ENCODE peak calls at places on chromosomes 7 and 10, in six cellular contexts. U is IMR-90, P is neuronal stem cell, N is mesenchymal stem cell, D is H1, I is trophoblast cell. A is an unnamed sample.

GRCh38 chr7:108425876-108426275 is 30.4 kb downstream of the NRCAM start:
- DNase-seq in P (no peak), N (no peak), D (no peak), I (no peak), U (no peak), A (no peak)

GRCh38 chr7:42940985-42941847 is 9.0 kb downstream of the MRPL32 start:
- DNase-seq in D (peak; percentile 92), N (peak; percentile 72), I (peak; percentile 77), U (peak; percentile 66), P (peak; percentile 77), A (peak; percentile 84)

GRCh38 chr10:42940487-42941157 is 136.2 kb upstream of the RET start:
- DNase-seq in N (no peak), D (peak; percentile 29), P (no peak), I (no peak), U (no peak), A (peak; percentile 24)

GRCh38 chr10:74760042-74760979 is 66.1 kb upstream of the KAT6B start:
- DNase-seq in D (no peak), I (no peak), U (no peak), N (no peak), P (no peak), A (no peak)

GRCh38 chr7:28686418-28686800 is 271.7 kb downstream of the TRIL start:
- DNase-seq in D (peak; percentile 51), N (peak; percentile 85), U (peak; percentile 79), P (peak; percentile 69), I (peak; percentile 38), A (peak; percentile 66)

GRCh38 chr10:95675403-95676116 is 18.2 kb downstream of the TCTN3 start:
- DNase-seq in D (no peak), N (no peak), U (no peak), P (no peak), I (no peak), A (no peak)

GRCh38 chr7:4776160-4776623 is 769 bp downstream of the AP5Z1 start:
- DNase-seq in P (no peak), N (no peak), D (no peak), U (no peak), I (no peak), A (no peak)

GRCh38 chr10:109956454-109957091 is 33.3 kb upstream of the XPNPEP1 start:
- DNase-seq in D (no peak), U (peak; percentile 52), I (peak; percentile 44), P (no peak), N (peak; percentile 53), A (peak; percentile 53)

GRCh38 chr10:106935978-106936451 is 228.5 kb downstream of the SORCS1 start:
- DNase-seq in U (no peak), I (no peak), N (no peak), D (no peak), P (no peak), A (no peak)

GRCh38 chr10:94677691-94678090 is 5.8 kb upstream of the CYP2C18 start:
- DNase-seq in D (no peak), I (no peak), N (no peak), P (no peak), U (no peak), A (peak; percentile 56)

GRCh38 chr10:95360122-95360715 is 69.4 kb upstream of the PDLIM1 start:
- DNase-seq in N (peak; percentile 56), P (no peak), U (peak; percentile 34), D (no peak), I (no peak), A (no peak)

GRCh38 chr7:1700536-1701333 is 30.7 kb downstream of the ELFN1 start:
- DNase-seq in U (no peak), N (no peak), D (peak; percentile 29), P (no peak), I (no peak), A (peak; percentile 21)

GRCh38 chr10:98414932-98415709 is at the start of gene PYROXD2:
- DNase-seq in I (peak; percentile 74), N (peak; percentile 90), P (peak; percentile 42), D (peak; percentile 81), U (peak; percentile 88), A (peak; percentile 94)

GRCh38 chr10:63987212-63987611 is 466.0 kb downstream of the REEP3 start:
- DNase-seq in D (no peak), U (no peak), N (no peak), P (no peak), I (no peak), A (no peak)
- H3K9me3 ChIP-seq in D (peaks cover 30% of the 10 kb centered on the region), U (peaks cover 2% of the 10 kb centered on the region), N (peaks cover 12% of the 10 kb centered on the region), P (no peaks in the 10 kb centered on the region), I (peaks cover 16% of the 10 kb centered on the region), A (peaks cover 30% of the 10 kb centered on the region)

GRCh38 chr10:48802611-48803046 is 118.0 kb downstream of the WDFY4 start:
- DNase-seq in D (no peak), U (no peak), N (no peak), I (no peak), P (no peak), A (no peak)

GRCh38 chr10:48805411-48805810 is 120.7 kb downstream of the WDFY4 start:
- DNase-seq in U (no peak), P (no peak), N (no peak), I (no peak), D (no peak), A (no peak)

GRCh38 chr10:48804740-48805182 is 120.1 kb downstream of the WDFY4 start:
- DNase-seq in P (no peak), I (no peak), U (no peak), D (no peak), N (peak; percentile 25), A (no peak)

GRCh38 chr10:48805848-48806247 is 121.2 kb downstream of the WDFY4 start:
- DNase-seq in U (no peak), N (no peak), I (no peak), D (no peak), P (no peak), A (no peak)

DNA sequence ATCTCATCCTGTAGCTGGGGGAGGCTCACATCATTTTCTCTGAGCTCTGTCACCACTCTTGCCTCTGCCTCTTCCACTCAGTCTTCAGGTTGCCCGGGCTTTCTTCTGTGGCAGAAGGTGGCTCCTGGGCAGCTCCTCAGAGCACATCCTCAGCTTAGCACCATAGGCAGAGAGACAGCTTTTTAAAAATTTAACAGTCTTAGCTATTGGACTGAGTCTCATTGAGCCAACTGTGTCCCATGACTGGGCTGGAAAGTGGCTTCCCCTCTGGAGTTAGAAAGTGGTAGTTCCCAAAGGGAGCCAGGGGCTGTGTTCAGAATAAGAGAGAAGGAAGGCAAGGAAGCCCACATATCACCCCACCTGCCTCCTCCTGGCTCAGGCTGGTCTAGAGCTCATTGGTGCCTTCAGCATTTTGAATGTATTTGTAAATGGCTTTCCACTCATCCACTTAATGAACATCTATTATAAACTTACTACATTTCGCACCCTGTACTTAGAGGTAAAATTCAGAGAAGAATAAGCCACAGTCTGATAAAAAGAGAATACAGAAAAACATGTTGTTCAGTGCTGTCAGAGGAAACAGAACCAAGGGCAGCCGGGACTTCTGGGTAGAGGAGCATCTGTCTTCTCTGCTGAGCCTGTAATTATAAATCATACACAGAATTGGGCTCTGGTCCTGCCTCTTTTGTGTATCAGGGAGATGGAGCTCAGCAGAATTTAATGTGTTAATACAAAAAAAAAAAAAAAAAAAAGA is 119.3 kb downstream of the WDFY4 start:
- DNase-seq in N (no peak), I (no peak), P (no peak), D (no peak), U (no peak), A (no peak)
- H4K8ac ChIP-seq in N (no peak overlapping the region), I (no peak overlapping the region), P (no peak overlapping the region), D (no peak overlapping the region), U (no peak overlapping the region), A (no peak overlapping the region)

DNA sequence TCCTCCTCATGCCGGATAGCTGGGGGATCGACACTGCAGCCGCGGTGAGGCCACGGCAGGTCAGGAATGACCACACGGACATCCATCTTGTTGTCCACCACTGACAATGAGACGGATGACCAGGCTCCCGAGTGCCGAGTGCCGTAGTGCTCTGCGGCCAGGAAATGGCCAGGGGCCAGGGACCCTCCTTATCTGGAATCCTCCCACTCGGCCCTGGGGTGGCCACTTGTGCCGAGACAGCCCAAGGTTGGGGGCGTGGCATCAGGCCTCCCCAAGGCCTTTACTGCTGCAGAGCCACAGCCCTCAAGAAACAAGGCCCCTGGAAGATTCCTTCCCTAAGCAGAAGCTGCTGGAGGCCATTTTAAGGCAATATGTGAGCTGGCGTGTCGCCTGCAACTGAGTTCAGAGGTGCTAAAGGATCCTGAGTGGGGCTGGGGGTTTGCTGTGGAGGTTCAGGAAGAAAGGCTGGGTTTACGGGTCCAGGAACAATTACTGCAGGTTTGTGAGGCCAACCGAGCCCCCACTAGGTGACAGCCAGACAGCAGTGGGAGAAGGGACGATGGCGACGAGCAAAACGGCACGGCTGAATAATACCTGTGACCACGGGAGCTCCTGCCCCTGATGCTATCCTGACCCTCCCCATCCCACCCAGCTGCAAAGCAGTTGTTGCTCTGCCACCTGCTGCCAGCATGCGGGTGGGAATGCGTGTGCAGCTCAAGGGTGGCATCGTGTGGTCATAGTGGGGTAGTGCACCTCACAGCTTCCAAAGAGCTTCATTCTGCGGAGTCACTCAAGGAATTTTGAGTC is 31.6 kb upstream of the LEP start:
- DNase-seq in P (peak; percentile 80), I (peak; percentile 81), N (peak; percentile 74), U (peak; percentile 69), D (peak; percentile 82), A (peak; percentile 77)
- H3K9me3 ChIP-seq in P (no peaks in the 10 kb centered on the region), I (no peaks in the 10 kb centered on the region), N (no peaks in the 10 kb centered on the region), U (no peaks in the 10 kb centered on the region), D (no peaks in the 10 kb centered on the region), A (no peaks in the 10 kb centered on the region)

GRCh38 chr10:11602919-11603523 is 8.4 kb downstream of the USP6NL start:
- DNase-seq in P (no peak), U (peak; percentile 60), I (no peak), N (peak; percentile 75), D (no peak), A (no peak)

GRCh38 chr10:11598749-11599396 is 12.6 kb downstream of the USP6NL start:
- DNase-seq in I (peak; percentile 83), N (no peak), P (no peak), D (no peak), U (no peak), A (no peak)

GRCh38 chr10:11601670-11602069 is 9.8 kb downstream of the USP6NL start:
- DNase-seq in N (no peak), I (no peak), U (no peak), D (no peak), P (no peak), A (no peak)

GRCh38 chr10:11602357-11602756 is 9.1 kb downstream of the USP6NL start:
- DNase-seq in D (no peak), U (no peak), P (no peak), I (no peak), N (no peak), A (no peak)

DNA sequence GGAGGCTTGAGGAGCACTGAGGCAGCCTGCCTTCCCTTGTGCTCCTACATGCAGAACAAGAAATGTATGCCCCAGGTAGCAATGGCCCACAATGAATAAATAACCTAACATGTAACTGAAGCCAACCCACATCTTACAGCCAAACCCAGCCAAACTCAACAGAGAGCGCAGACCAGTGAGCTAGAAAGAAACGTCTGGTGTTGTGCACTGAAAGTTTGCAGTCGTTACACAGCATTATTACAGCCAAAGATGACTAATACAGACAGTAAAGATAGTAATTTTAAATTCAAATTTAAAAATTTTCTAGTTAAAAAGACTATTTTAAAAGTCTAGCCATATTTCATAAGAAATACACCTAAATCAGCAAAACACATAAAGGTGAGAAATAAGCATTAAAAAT is 11.2 kb downstream of the USP6NL start:
- DNase-seq in U (no peak), P (no peak), D (no peak), N (no peak), I (no peak), A (no peak)
- H4K8ac ChIP-seq in U (no peak overlapping the region), P (no peak overlapping the region), D (no peak overlapping the region), N (no peak overlapping the region), I (peak overlapping the region; percentile 8), A (no peak overlapping the region)

A was measured in H9.